ENCODE peak calls at places on chromosomes 11 and 22, in nine cellular contexts. Y is fibroblast of pulmonary artery, Q is dorsolateral prefrontal cortex, M is left ventricle myocardium inferior, O is IMR-90, N is GM20000, A is psoas muscle, L is astrocyte of the cerebellum, S is stomach. X is an unnamed sample.

GRCh38 chr11:63243533-63243932 is at the start of gene SLC22A25:
- DNase-seq in M (no peak), A (no peak), S (no peak), L (no peak), Y (peak; percentile 31), N (no peak), O (no peak), Q (no peak), X (no peak)

GRCh38 chr22:39716534-39716933 is 146.0 kb downstream of the CACNA1I start:
- DNase-seq in O (no peak), N (no peak), Y (no peak), A (no peak), M (no peak), L (no peak), S (no peak), Q (no peak), X (no peak)

GRCh38 chr11:77046060-77046501 is 11.9 kb downstream of the B3GNT6 start:
- DNase-seq in S (peak; percentile 67), O (no peak), M (no peak), A (no peak), L (no peak), Y (peak; percentile 13), N (peak; percentile 84), Q (peak; percentile 66), X (peak; percentile 66)

GRCh38 chr11:106030609-106031008 is 8.6 kb upstream of the MSANTD4 start:
- DNase-seq in S (no peak), O (no peak), L (no peak), N (no peak), M (no peak), Q (no peak), A (no peak), Y (no peak), X (no peak)

GRCh38 chr22:23098718-23099524 is 28.6 kb downstream of the GNAZ start:
- DNase-seq in S (peak; percentile 85), Y (no peak), Q (peak; percentile 96), M (peak; percentile 70), O (no peak), N (no peak), L (no peak), A (peak; percentile 70), X (no peak)

GRCh38 chr11:14973621-14974020 is 1.5 kb upstream of the CALCA start:
- DNase-seq in S (no peak), A (no peak), O (peak; percentile 4), Y (no peak), N (no peak), L (no peak), M (no peak), Q (no peak), X (peak; percentile 38)

GRCh38 chr22:19877626-19878339 is 23.1 kb upstream of the GNB1L start:
- DNase-seq in Y (no peak), O (peak; percentile 58), Q (no peak), L (no peak), M (no peak), A (no peak), S (no peak), N (no peak), X (no peak)

GRCh38 chr11:131584694-131585592 is 214.5 kb downstream of the NTM start:
- DNase-seq in O (no peak), M (peak; percentile 15), Q (peak; percentile 49), S (no peak), A (no peak), Y (no peak), N (peak; percentile 24), L (no peak), X (peak; percentile 35)

GRCh38 chr11:104705475-104706195 is 192.6 kb downstream of the CASP12 start:
- DNase-seq in Q (no peak), M (peak; percentile 10), O (peak; percentile 18), N (peak; percentile 30), L (peak; percentile 16), S (peak; percentile 25), A (no peak), Y (peak; percentile 57), X (no peak)

GRCh38 chr11:48150213-48150612 is 66.4 kb upstream of the OR4B1 start:
- DNase-seq in L (no peak), S (no peak), M (no peak), O (peak; percentile 63), N (no peak), A (no peak), Q (no peak), Y (peak; percentile 82), X (no peak)

GRCh38 chr22:25358421-25359170 is 139.2 kb downstream of the CRYBB2 start:
- DNase-seq in M (no peak), O (no peak), A (no peak), N (no peak), S (no peak), L (no peak), Y (no peak), Q (no peak), X (no peak)

GRCh38 chr11:16169541-16169940 is 186.8 kb downstream of the SOX6 start:
- DNase-seq in Y (peak; percentile 14), Q (no peak), L (no peak), M (no peak), S (no peak), A (no peak), O (peak; percentile 30), N (no peak), X (no peak)

GRCh38 chr11:134170909-134171281 is 52.9 kb downstream of the NCAPD3 start:
- DNase-seq in L (no peak), M (no peak), Q (no peak), O (peak; percentile 47), Y (peak; percentile 41), S (no peak), N (no peak), A (no peak), X (no peak)

GRCh38 chr11:31810779-31811647 is at the start of gene PAX6:
- DNase-seq in L (peak; percentile 99), Y (peak; percentile 24), N (peak; percentile 85), O (peak; percentile 19), Q (peak; percentile 97), A (peak; percentile 50), S (no peak), M (no peak), X (peak; percentile 70)

GRCh38 chr11:68929135-68929534 is 25.4 kb downstream of the IGHMBP2 start:
- DNase-seq in N (no peak), S (no peak), O (no peak), Q (no peak), M (no peak), Y (no peak), L (no peak), A (no peak), X (no peak)

GRCh38 chr22:45546333-45547015 is 43.8 kb downstream of the FBLN1 start:
- DNase-seq in M (no peak), S (no peak), N (no peak), Y (no peak), A (no peak), Q (no peak), O (no peak), L (no peak), X (no peak)
- TF ChIP-seq CTCF in M (no peak), S (no peak), N (no peak), Y (no peak), A (no peak), Q (no peak), O (no peak), L (no peak), X (no peak)

GRCh38 chr11:2891291-2891690 is 5.7 kb upstream of the CDKN1C start:
- DNase-seq in Q (no peak), A (peak; percentile 40), Y (no peak), O (no peak), S (no peak), L (no peak), M (no peak), N (no peak), X (no peak)
- TF ChIP-seq CTCF in Q (no peak), A (no peak), Y (peak; percentile 1), O (peak; percentile 19), S (no peak), L (peak; percentile 16), M (no peak), N (no peak), X (no peak)

GRCh38 chr22:42296883-42297282 is 26.4 kb upstream of the TCF20 start:
- DNase-seq in L (no peak), A (no peak), N (no peak), Y (no peak), O (no peak), Q (no peak), S (no peak), M (no peak), X (no peak)

GRCh38 chr22:42296381-42296853 is 26.0 kb upstream of the TCF20 start:
- DNase-seq in O (no peak), Q (peak; percentile 68), Y (no peak), L (no peak), A (no peak), S (peak; percentile 30), N (no peak), M (peak; percentile 51), X (no peak)

GRCh38 chr22:42291287-42291686 is 20.8 kb upstream of the TCF20 start:
- DNase-seq in L (no peak), S (no peak), N (no peak), O (no peak), Y (no peak), Q (no peak), M (no peak), A (no peak), X (no peak)

GRCh38 chr22:42292726-42293520 is 22.5 kb upstream of the TCF20 start:
- DNase-seq in O (no peak), Q (no peak), A (no peak), L (no peak), M (no peak), N (no peak), Y (no peak), S (no peak), X (no peak)

GRCh38 chr22:42294034-42294985 is 23.9 kb upstream of the TCF20 start:
- DNase-seq in A (peak; percentile 74), M (peak; percentile 53), O (peak; percentile 41), N (no peak), Q (no peak), L (peak; percentile 22), S (peak; percentile 38), Y (peak; percentile 67), X (peak; percentile 59)
- TF ChIP-seq CTCF in A (no peak), M (no peak), O (no peak), N (no peak), Q (no peak), L (no peak), S (no peak), Y (no peak), X (no peak)

GRCh38 chr11:120548682-120549209 is 37.2 kb downstream of the GRIK4 start:
- DNase-seq in L (no peak), S (no peak), Q (no peak), Y (no peak), M (no peak), O (no peak), N (no peak), A (no peak), X (no peak)

GRCh38 chr11:120546312-120547205 is 35.0 kb downstream of the GRIK4 start:
- DNase-seq in S (peak; percentile 31), O (peak; percentile 98), N (no peak), Y (peak; percentile 91), Q (no peak), L (peak; percentile 91), A (peak; percentile 69), M (no peak), X (no peak)

GRCh38 chr11:120547301-120547700 is 35.8 kb downstream of the GRIK4 start:
- DNase-seq in N (no peak), Q (no peak), M (no peak), A (no peak), L (no peak), O (peak; percentile 39), S (no peak), Y (peak; percentile 30), X (no peak)

GRCh38 chr11:120549346-120549745 is 37.8 kb downstream of the GRIK4 start:
- DNase-seq in Q (no peak), A (no peak), L (no peak), Y (no peak), O (no peak), N (no peak), M (no peak), S (no peak), X (no peak)

GRCh38 chr11:120547871-120548681 is 36.5 kb downstream of the GRIK4 start:
- DNase-seq in N (no peak), A (peak; percentile 90), L (peak; percentile 74), S (peak; percentile 70), M (peak; percentile 89), O (peak; percentile 98), Y (peak; percentile 94), Q (peak; percentile 37), X (no peak)
- TF ChIP-seq CTCF in N (no peak), A (no peak), L (no peak), S (no peak), M (peak; percentile 42), O (no peak), Y (peak; percentile 9), Q (no peak), X (no peak)